ENCODE peak calls at places on chromosomes 5 and 9, in five cellular contexts. P is GM12878, K is IMR-90, V is SK-N-SH, N is K562. B is an unnamed sample.

GRCh38 chr5:142253938-142254895 is 70.6 kb downstream of the SPRY4 start:
- DNase-seq in N (no peak), P (no peak), K (peak), V (no peak), B (no peak)

GRCh38 chr9:99819123-99819483 is 2.6 kb upstream of the NR4A3 start:
- DNase-seq in V (no peak), P (no peak), K (no peak), N (no peak), B (no peak)

GRCh38 chr9:36964791-36965190 is 69.3 kb downstream of the PAX5 start:
- DNase-seq in K (no peak), P (no peak), N (no peak), V (no peak), B (no peak)

GRCh38 chr9:71941060-71941568 is 29.7 kb downstream of the C9orf85 start:
- DNase-seq in P (no peak), V (no peak), K (peak), N (no peak), B (no peak)

GRCh38 chr5:136276946-136277345 is 84.0 kb upstream of the SMIM32 start:
- DNase-seq in P (no peak), K (no peak), N (no peak), V (no peak), B (no peak)

GRCh38 chr9:123000371-123001068 is 32.9 kb upstream of the GPR21 start:
- DNase-seq in V (no peak), K (no peak), P (no peak), N (no peak), B (no peak)

GRCh38 chr9:78296893-78297671 is at the start of gene PSAT1:
- DNase-seq in K (peak), P (peak), N (peak), V (peak), B (peak)

GRCh38 chr9:129776566-129776937 is 23.7 kb upstream of the PTGES start:
- DNase-seq in N (peak), V (no peak), K (peak), P (no peak), B (no peak)

GRCh38 chr9:78130004-78130403 is 98.4 kb upstream of the GNAQ start:
- DNase-seq in K (no peak), P (no peak), V (peak), N (no peak), B (peak)

GRCh38 chr5:53943938-53944337 is 366.4 kb downstream of the ARL15 start:
- DNase-seq in V (no peak), K (no peak), N (peak), P (no peak), B (no peak)

GRCh38 chr5:178435321-178436238 is 154.6 kb downstream of the COL23A1 start:
- DNase-seq in V (no peak), P (no peak), N (no peak), K (no peak), B (no peak)

GRCh38 chr5:150661086-150661485 is at the start of gene MYOZ3:
- DNase-seq in V (peak), P (no peak), K (no peak), N (no peak), B (no peak)

GRCh38 chr9:90914868-90915483 is 113.4 kb downstream of the SYK start:
- DNase-seq in V (peak), N (peak), K (peak), P (peak), B (peak)

GRCh38 chr9:133534346-133535284 is at the start of gene ADAMTSL2:
- DNase-seq in P (no peak), V (peak), N (peak), K (peak), B (no peak)

GRCh38 chr5:87394407-87394806 is 18.3 kb downstream of the CCNH start:
- DNase-seq in V (no peak), N (no peak), P (no peak), K (peak), B (no peak)

GRCh38 chr5:181281077-181281983 is 20.4 kb upstream of the TRIM52 start:
- DNase-seq in N (peak), K (no peak), V (peak), P (no peak), B (no peak)

GRCh38 chr9:3181049-3181953 is 337.4 kb upstream of the PUM3 start:
- DNase-seq in V (peak), K (no peak), P (no peak), N (no peak), B (peak)

GRCh38 chr5:114223866-114224265 is 138.0 kb upstream of the KCNN2 start:
- DNase-seq in K (no peak), V (peak), N (no peak), P (no peak), B (peak)

GRCh38 chr5:113487411-113487778 is 858 bp downstream of the MCC start:
- DNase-seq in N (no peak), V (no peak), P (no peak), K (peak), B (peak)

GRCh38 chr5:23385036-23385435 is 122.4 kb upstream of the PRDM9 start:
- DNase-seq in V (no peak), N (no peak), P (no peak), K (no peak), B (no peak)

GRCh38 chr5:151093476-151093889 is 12.6 kb upstream of the TNIP1 start:
- DNase-seq in P (no peak), N (no peak), K (peak), V (no peak), B (no peak)

GRCh38 chr9:91494751-91495150 is 71.1 kb upstream of the NFIL3 start:
- DNase-seq in P (no peak), V (no peak), N (no peak), K (no peak), B (no peak)

DNA sequence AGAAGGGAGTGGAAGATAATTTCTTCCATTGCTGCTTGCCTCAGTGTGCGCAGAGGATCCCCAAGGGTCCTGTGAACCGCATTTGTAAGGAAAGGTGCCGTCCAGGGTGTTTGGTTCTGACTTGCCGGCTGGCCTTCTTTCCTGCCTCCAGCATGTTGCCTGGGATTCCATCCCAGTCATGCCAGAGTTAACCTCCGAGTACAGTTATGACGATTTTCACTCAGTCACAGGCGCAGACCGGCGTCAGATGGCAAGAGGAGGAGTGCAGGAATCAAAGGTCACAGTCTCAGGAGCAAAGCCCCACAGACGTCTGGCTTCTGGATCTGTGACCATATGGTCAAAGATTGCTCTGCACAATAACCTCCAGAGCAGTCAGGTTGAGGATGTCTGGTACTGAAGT is 5.9 kb upstream of the GADD45G start:
- DNase-seq in N (no peak), K (no peak), V (no peak), P (no peak), B (peak)
- TF ChIP-seq RCOR1 in N (no peak), K (no peak), V (no peak), P (no peak), B (no peak)

GRCh38 chr5:65811895-65812294 is 89.9 kb downstream of the NLN start:
- DNase-seq in N (no peak), K (peak), V (no peak), P (no peak), B (no peak)

GRCh38 chr5:65811004-65811403 is 89.0 kb downstream of the NLN start:
- DNase-seq in P (no peak), N (no peak), K (peak), V (no peak), B (no peak)

GRCh38 chr5:65808818-65809217 is 86.8 kb downstream of the NLN start:
- DNase-seq in N (no peak), K (peak), V (no peak), P (no peak), B (peak)

GRCh38 chr5:65808261-65808741 is 86.3 kb downstream of the NLN start:
- DNase-seq in V (no peak), N (no peak), P (no peak), K (peak), B (no peak)

GRCh38 chr5:65809817-65810531 is 88.0 kb downstream of the NLN start:
- DNase-seq in N (no peak), K (peak), V (peak), P (no peak), B (no peak)
- TF ChIP-seq RCOR1 in N (peak), K (no peak), V (peak), P (no peak), B (no peak)

GRCh38 chr9:119298076-119298853 is 71.0 kb downstream of the BRINP1 start:
- DNase-seq in N (no peak), P (no peak), K (no peak), V (no peak), B (no peak)
- TF ChIP-seq RCOR1 in N (no peak), P (no peak), K (no peak), V (no peak), B (no peak)

GRCh38 chr5:76269259-76269958 is 133.7 kb upstream of the IQGAP2 start:
- DNase-seq in N (no peak), K (no peak), P (no peak), V (no peak), B (no peak)
- TF ChIP-seq RCOR1 in N (no peak), K (no peak), P (no peak), V (no peak), B (no peak)

B was measured in A549.